ENCODE peak calls at places on chromosomes 4 and X, in seven cellular contexts. One of them, this sample, is unnamed.

GRCh38 chrX:7582191-7582590 is 260.8 kb upstream of the VCX start:
- DNase-seq in astrocyte: no peak
- DNase-seq in Calu3: no peak
- DNase-seq in stimulated activated CD4-positive, alpha-beta T cell treated with anti-CD3 and anti-CD28 coated beads, Interleukin-2, amount 100 ng/mL, for 24 hours: no peak
- DNase-seq in MV-4-11: no peak
- DNase-seq in anterior cingulate cortex: no peak
- DNase-seq in dermis blood vessel endothelial cell: no peak
- DNase-seq in this sample: no peak

GRCh38 chrX:30141966-30142365 is 73.4 kb upstream of the MAGEB2 start:
- DNase-seq in astrocyte: peak; percentile 9
- DNase-seq in Calu3: peak; percentile 10
- DNase-seq in stimulated activated CD4-positive, alpha-beta T cell treated with anti-CD3 and anti-CD28 coated beads, Interleukin-2, amount 100 ng/mL, for 24 hours: no peak
- DNase-seq in MV-4-11: peak; percentile 9
- DNase-seq in anterior cingulate cortex: no peak
- DNase-seq in dermis blood vessel endothelial cell: peak; percentile 28
- DNase-seq in this sample: peak; percentile 37

GRCh38 chrX:28324306-28324705 is 262.9 kb upstream of the IL1RAPL1 start:
- DNase-seq in astrocyte: no peak
- DNase-seq in Calu3: no peak
- DNase-seq in stimulated activated CD4-positive, alpha-beta T cell treated with anti-CD3 and anti-CD28 coated beads, Interleukin-2, amount 100 ng/mL, for 24 hours: no peak
- DNase-seq in MV-4-11: no peak
- DNase-seq in anterior cingulate cortex: no peak
- DNase-seq in dermis blood vessel endothelial cell: no peak
- DNase-seq in this sample: no peak

GRCh38 chr4:83114576-83114975 is at the start of gene PLAC8:
- DNase-seq in astrocyte: peak; percentile 21
- DNase-seq in Calu3: no peak
- DNase-seq in stimulated activated CD4-positive, alpha-beta T cell treated with anti-CD3 and anti-CD28 coated beads, Interleukin-2, amount 100 ng/mL, for 24 hours: no peak
- DNase-seq in MV-4-11: peak; percentile 91
- DNase-seq in anterior cingulate cortex: no peak
- DNase-seq in dermis blood vessel endothelial cell: no peak
- DNase-seq in this sample: peak; percentile 15

GRCh38 chr4:152072001-152072485 is 311.2 kb upstream of the GATB start:
- DNase-seq in astrocyte: no peak
- DNase-seq in Calu3: no peak
- DNase-seq in stimulated activated CD4-positive, alpha-beta T cell treated with anti-CD3 and anti-CD28 coated beads, Interleukin-2, amount 100 ng/mL, for 24 hours: no peak
- DNase-seq in MV-4-11: no peak
- DNase-seq in anterior cingulate cortex: no peak
- DNase-seq in dermis blood vessel endothelial cell: no peak
- DNase-seq in this sample: no peak

GRCh38 chr4:75490155-75490554 is 24.0 kb downstream of the RCHY1 start:
- DNase-seq in astrocyte: no peak
- DNase-seq in Calu3: no peak
- DNase-seq in stimulated activated CD4-positive, alpha-beta T cell treated with anti-CD3 and anti-CD28 coated beads, Interleukin-2, amount 100 ng/mL, for 24 hours: no peak
- DNase-seq in MV-4-11: peak; percentile 2
- DNase-seq in anterior cingulate cortex: no peak
- DNase-seq in dermis blood vessel endothelial cell: peak; percentile 32
- DNase-seq in this sample: no peak

GRCh38 chrX:24629701-24630100 is 17.4 kb downstream of the PCYT1B start:
- DNase-seq in astrocyte: no peak
- DNase-seq in Calu3: no peak
- DNase-seq in stimulated activated CD4-positive, alpha-beta T cell treated with anti-CD3 and anti-CD28 coated beads, Interleukin-2, amount 100 ng/mL, for 24 hours: no peak
- DNase-seq in MV-4-11: no peak
- DNase-seq in anterior cingulate cortex: no peak
- DNase-seq in dermis blood vessel endothelial cell: no peak
- DNase-seq in this sample: no peak

GRCh38 chr4:164716901-164717300 is 37.0 kb upstream of the SMIM31 start:
- DNase-seq in astrocyte: no peak
- DNase-seq in Calu3: no peak
- DNase-seq in stimulated activated CD4-positive, alpha-beta T cell treated with anti-CD3 and anti-CD28 coated beads, Interleukin-2, amount 100 ng/mL, for 24 hours: no peak
- DNase-seq in MV-4-11: peak; percentile 10
- DNase-seq in anterior cingulate cortex: no peak
- DNase-seq in dermis blood vessel endothelial cell: no peak
- DNase-seq in this sample: peak; percentile 25

GRCh38 chrX:149365061-149365460 is 140.0 kb downstream of the IDS start:
- DNase-seq in astrocyte: peak; percentile 73
- DNase-seq in Calu3: no peak
- DNase-seq in stimulated activated CD4-positive, alpha-beta T cell treated with anti-CD3 and anti-CD28 coated beads, Interleukin-2, amount 100 ng/mL, for 24 hours: no peak
- DNase-seq in MV-4-11: no peak
- DNase-seq in anterior cingulate cortex: no peak
- DNase-seq in dermis blood vessel endothelial cell: no peak
- DNase-seq in this sample: no peak

GRCh38 chrX:40933132-40934078 is 151.8 kb upstream of the USP9X start:
- DNase-seq in astrocyte: peak; percentile 68
- DNase-seq in Calu3: no peak
- DNase-seq in stimulated activated CD4-positive, alpha-beta T cell treated with anti-CD3 and anti-CD28 coated beads, Interleukin-2, amount 100 ng/mL, for 24 hours: peak; percentile 31
- DNase-seq in MV-4-11: peak; percentile 81
- DNase-seq in anterior cingulate cortex: no peak
- DNase-seq in dermis blood vessel endothelial cell: peak; percentile 48
- DNase-seq in this sample: peak; percentile 46

GRCh38 chr4:39908284-39908683 is 69.4 kb downstream of the PDS5A start:
- DNase-seq in astrocyte: peak; percentile 10
- DNase-seq in Calu3: no peak
- DNase-seq in stimulated activated CD4-positive, alpha-beta T cell treated with anti-CD3 and anti-CD28 coated beads, Interleukin-2, amount 100 ng/mL, for 24 hours: no peak
- DNase-seq in MV-4-11: no peak
- DNase-seq in anterior cingulate cortex: no peak
- DNase-seq in dermis blood vessel endothelial cell: no peak
- DNase-seq in this sample: no peak

GRCh38 chr4:127139788-127140286 is 492.9 kb upstream of the INTU start:
- DNase-seq in astrocyte: no peak
- DNase-seq in Calu3: no peak
- DNase-seq in stimulated activated CD4-positive, alpha-beta T cell treated with anti-CD3 and anti-CD28 coated beads, Interleukin-2, amount 100 ng/mL, for 24 hours: no peak
- DNase-seq in MV-4-11: no peak
- DNase-seq in anterior cingulate cortex: no peak
- DNase-seq in dermis blood vessel endothelial cell: no peak
- DNase-seq in this sample: no peak

GRCh38 chr4:76752911-76753494 is 144.9 kb downstream of the SOWAHB start:
- DNase-seq in astrocyte: peak; percentile 99
- DNase-seq in Calu3: no peak
- DNase-seq in stimulated activated CD4-positive, alpha-beta T cell treated with anti-CD3 and anti-CD28 coated beads, Interleukin-2, amount 100 ng/mL, for 24 hours: no peak
- DNase-seq in MV-4-11: no peak
- DNase-seq in anterior cingulate cortex: no peak
- DNase-seq in dermis blood vessel endothelial cell: peak; percentile 75
- DNase-seq in this sample: no peak

GRCh38 chr4:620201-620600 is 5.2 kb upstream of the PDE6B start:
- DNase-seq in astrocyte: no peak
- DNase-seq in Calu3: no peak
- DNase-seq in stimulated activated CD4-positive, alpha-beta T cell treated with anti-CD3 and anti-CD28 coated beads, Interleukin-2, amount 100 ng/mL, for 24 hours: no peak
- DNase-seq in MV-4-11: no peak
- DNase-seq in anterior cingulate cortex: no peak
- DNase-seq in dermis blood vessel endothelial cell: no peak
- DNase-seq in this sample: no peak

GRCh38 chrX:118178450-118178849 is 61.8 kb upstream of the KLHL13 start:
- DNase-seq in astrocyte: no peak
- DNase-seq in Calu3: no peak
- DNase-seq in stimulated activated CD4-positive, alpha-beta T cell treated with anti-CD3 and anti-CD28 coated beads, Interleukin-2, amount 100 ng/mL, for 24 hours: no peak
- DNase-seq in MV-4-11: no peak
- DNase-seq in anterior cingulate cortex: no peak
- DNase-seq in dermis blood vessel endothelial cell: no peak
- DNase-seq in this sample: no peak

GRCh38 chr4:6634746-6635145 is 5.7 kb upstream of the MRFAP1 start:
- DNase-seq in astrocyte: no peak
- DNase-seq in Calu3: no peak
- DNase-seq in stimulated activated CD4-positive, alpha-beta T cell treated with anti-CD3 and anti-CD28 coated beads, Interleukin-2, amount 100 ng/mL, for 24 hours: no peak
- DNase-seq in MV-4-11: no peak
- DNase-seq in anterior cingulate cortex: no peak
- DNase-seq in dermis blood vessel endothelial cell: no peak
- DNase-seq in this sample: no peak

This sample was measured in HEK293T.